ENCODE peak calls at places on chromosomes 1 and 21, in nine cellular contexts. C is GM12865, W is stomach, F is neural crest cell, X is kidney epithelial cell, S is body of pancreas, M is psoas muscle, U is fibroblast of the aortic adventitia, A is RWPE1. Q is an unnamed sample.

GRCh38 chr21:34276711-34277425 is 86.9 kb upstream of the KCNE2 start:
- DNase-seq in M (no peak), U (no peak), S (no peak), A (no peak), X (no peak), F (no peak), W (no peak), C (peak), Q (no peak)

GRCh38 chr1:41902125-41902524 is 16.6 kb downstream of the HIVEP3 start:
- DNase-seq in W (no peak), U (peak), X (peak), F (no peak), M (peak), A (peak), S (no peak), C (no peak), Q (peak)

GRCh38 chr1:153493343-153493960 is 33.0 kb upstream of the S100A7 start:
- DNase-seq in S (no peak), A (no peak), U (no peak), M (no peak), W (no peak), F (no peak), C (no peak), X (no peak), Q (no peak)

GRCh38 chr1:160723332-160723731 is 11.7 kb upstream of the CD48 start:
- DNase-seq in F (no peak), W (no peak), A (no peak), U (no peak), S (no peak), C (no peak), M (no peak), X (no peak), Q (no peak)

GRCh38 chr1:101111461-101111860 is 85.9 kb upstream of the DPH5 start:
- DNase-seq in M (no peak), F (no peak), X (no peak), W (no peak), C (no peak), A (no peak), U (no peak), S (no peak), Q (no peak)

GRCh38 chr1:180358649-180359048 is 128.6 kb downstream of the LHX4 start:
- DNase-seq in C (no peak), W (no peak), A (no peak), M (peak), F (no peak), X (no peak), U (peak), S (no peak), Q (no peak)

GRCh38 chr1:43123031-43123430 is 49.1 kb downstream of the EBNA1BP2 start:
- DNase-seq in F (no peak), W (no peak), C (no peak), U (no peak), S (no peak), M (no peak), X (no peak), A (no peak), Q (no peak)

GRCh38 chr1:67367370-67368345 is 60.0 kb downstream of the IL12RB2 start:
- DNase-seq in C (no peak), X (no peak), F (no peak), S (peak), A (no peak), W (peak), M (peak), U (peak), Q (no peak)

GRCh38 chr1:234597894-234598293 is 12.1 kb downstream of the IRF2BP2 start:
- DNase-seq in C (peak), W (peak), F (peak), X (no peak), M (no peak), A (no peak), S (peak), U (peak), Q (no peak)

DNA sequence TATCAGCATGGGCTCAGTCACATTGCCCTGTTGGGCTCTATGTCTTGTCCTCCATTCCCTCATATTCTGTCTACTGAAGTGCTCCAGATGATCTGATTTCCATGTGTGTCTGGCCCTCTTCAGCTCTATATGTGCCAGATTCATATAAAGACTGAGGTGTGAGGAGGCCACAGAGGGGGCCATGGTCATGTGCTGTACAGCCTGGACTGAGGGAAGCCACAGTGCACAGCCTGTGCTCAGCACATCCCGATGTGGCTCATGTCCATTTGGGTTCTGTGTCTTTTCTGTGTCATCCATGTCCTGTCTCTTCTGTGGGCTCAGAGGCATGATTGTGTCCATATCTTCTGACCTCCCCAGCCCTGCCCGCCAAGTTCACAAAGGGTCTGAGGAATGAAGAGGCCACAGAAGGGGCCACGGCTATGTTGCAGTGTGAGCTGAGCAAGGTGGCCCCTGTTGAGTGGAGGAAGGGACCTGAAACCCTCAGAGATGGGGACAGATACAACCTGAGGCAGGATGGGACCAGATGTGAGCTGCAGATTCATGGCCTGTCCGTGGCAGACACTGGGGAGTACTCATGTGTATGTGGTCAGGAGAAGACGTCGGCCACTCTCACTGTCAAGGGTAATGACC is 97.0 kb downstream of the OBSCN start:
- DNase-seq in M (no peak), W (peak), X (no peak), A (no peak), U (no peak), F (no peak), C (no peak), S (no peak), Q (peak)
- TF ChIP-seq CTCF in M (no peak), W (no peak), X (no peak), A (no peak), U (no peak), F (no peak), C (no peak), S (no peak), Q (no peak)

GRCh38 chr1:21703318-21703963 is 34.3 kb upstream of the RAP1GAP start:
- DNase-seq in X (no peak), S (no peak), M (no peak), C (peak), F (no peak), U (peak), A (peak), W (no peak), Q (no peak)
- TF ChIP-seq CTCF in X (peak), S (peak), M (peak), C (peak), F (peak), U (peak), A (peak), W (peak), Q (peak)

GRCh38 chr1:91026320-91026719 is 4.5 kb upstream of the ZNF644 start:
- DNase-seq in C (peak), A (no peak), F (no peak), U (no peak), X (no peak), W (no peak), M (no peak), S (no peak), Q (no peak)

GRCh38 chr1:91021686-91022517 is at the start of gene ZNF644:
- DNase-seq in W (peak), C (peak), A (peak), S (peak), U (peak), M (peak), X (peak), F (peak), Q (peak)

GRCh38 chr1:91024501-91025119 is 2.8 kb upstream of the ZNF644 start:
- DNase-seq in S (no peak), C (peak), W (no peak), U (no peak), X (no peak), A (no peak), F (no peak), M (no peak), Q (no peak)

GRCh38 chr1:91022518-91022929 is 689 bp upstream of the ZNF644 start:
- DNase-seq in U (no peak), F (no peak), S (no peak), A (no peak), W (no peak), C (no peak), X (no peak), M (no peak), Q (no peak)

DNA sequence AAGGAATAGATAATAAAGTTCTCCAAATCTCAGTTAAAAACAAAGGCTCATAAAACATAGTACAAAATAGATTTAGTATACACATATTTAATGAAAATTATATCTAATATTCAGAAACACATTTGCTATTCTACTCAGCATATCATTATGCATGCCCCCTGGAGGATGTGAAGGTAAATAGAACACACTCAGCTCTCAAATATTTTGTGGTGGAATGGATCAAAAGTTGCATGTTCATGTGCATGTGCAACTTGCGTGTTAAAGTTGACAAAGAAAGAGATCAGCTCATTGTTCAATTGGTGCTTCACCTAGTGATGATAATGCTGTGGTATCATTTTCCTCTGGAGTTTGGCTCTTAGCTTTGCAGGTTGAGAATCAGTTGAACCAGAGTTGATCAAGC is 4.9 kb upstream of the ZNF644 start:
- DNase-seq in F (no peak), S (no peak), U (peak), A (peak), C (no peak), M (no peak), W (no peak), X (no peak), Q (no peak)
- TF ChIP-seq CTCF in F (peak), S (peak), U (peak), A (no peak), C (no peak), M (no peak), W (no peak), X (peak), Q (peak)

DNA sequence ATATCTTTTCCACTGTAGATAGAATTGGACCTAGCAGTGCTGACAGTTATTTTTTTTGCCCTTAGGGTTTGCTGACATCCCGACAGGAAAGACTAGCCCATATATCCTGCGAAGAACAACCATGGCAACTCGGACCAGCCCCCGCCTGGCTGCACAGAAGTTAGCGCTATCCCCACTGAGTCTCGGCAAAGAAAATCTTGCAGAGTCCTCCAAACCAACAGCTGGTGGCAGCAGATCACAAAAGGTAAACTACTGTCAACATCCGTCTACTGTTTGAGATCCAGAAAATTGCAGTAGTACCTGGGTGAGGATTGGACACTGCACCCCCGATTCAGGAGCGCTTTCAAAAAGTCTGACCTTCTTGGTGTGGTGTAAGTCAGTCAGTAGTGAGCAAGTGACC is 55.8 kb downstream of the CENPF start:
- DNase-seq in F (no peak), M (no peak), C (no peak), X (peak), U (peak), A (no peak), S (no peak), W (no peak), Q (no peak)
- TF ChIP-seq CTCF in F (peak), M (no peak), C (peak), X (peak), U (peak), A (peak), S (no peak), W (peak), Q (peak)

GRCh38 chr1:7448986-7449385 is 322.1 kb upstream of the VAMP3 start:
- DNase-seq in M (no peak), U (no peak), X (no peak), S (no peak), C (no peak), F (no peak), A (no peak), W (no peak), Q (no peak)

GRCh38 chr1:7447093-7447492 is 324.0 kb upstream of the VAMP3 start:
- DNase-seq in S (no peak), C (no peak), A (no peak), X (no peak), M (no peak), W (no peak), U (no peak), F (no peak), Q (no peak)

GRCh38 chr1:7447736-7448135 is 323.4 kb upstream of the VAMP3 start:
- DNase-seq in S (no peak), A (no peak), C (no peak), M (no peak), W (no peak), X (no peak), F (no peak), U (no peak), Q (no peak)

GRCh38 chr1:7450772-7451171 is 320.3 kb upstream of the VAMP3 start:
- DNase-seq in X (no peak), W (no peak), A (no peak), U (no peak), F (no peak), M (no peak), C (no peak), S (no peak), Q (no peak)

DNA sequence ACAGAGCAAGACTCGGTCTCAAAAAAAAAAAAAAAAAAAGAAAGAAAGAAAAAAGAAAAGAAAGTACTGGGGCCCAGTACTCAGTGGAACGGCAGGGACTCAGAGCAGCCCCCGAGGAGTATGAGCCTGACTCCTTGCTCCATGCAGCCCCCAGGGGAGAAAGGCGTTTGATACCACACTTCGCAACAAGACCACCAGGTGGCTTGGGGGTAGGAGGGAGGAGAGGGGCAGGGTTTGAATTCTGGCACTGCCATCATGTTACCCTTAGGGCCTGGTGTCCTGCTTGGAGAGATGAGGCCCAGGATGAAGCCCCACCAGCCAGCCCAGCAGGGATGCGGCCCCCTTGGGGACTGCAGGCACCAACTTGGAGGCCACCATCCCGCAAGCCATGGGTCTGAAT is 321.3 kb upstream of the VAMP3 start:
- DNase-seq in X (no peak), F (no peak), A (no peak), U (no peak), S (no peak), W (no peak), M (no peak), C (no peak), Q (no peak)
- TF ChIP-seq CTCF in X (no peak), F (no peak), A (no peak), U (no peak), S (no peak), W (no peak), M (no peak), C (no peak), Q (no peak)

Q was measured in osteocyte.